ENCODE peak calls at places on chromosomes 12 and 14, in seven cellular contexts. J is stomach, M is HCT116, Z is A549, N is esophagus squamous epithelium, U is breast epithelium, F is tibial nerve. O is an unnamed sample.

GRCh38 chr14:77249286-77249685 is 21.7 kb downstream of the NGB start:
- DNase-seq in J (no peak), M (no peak), Z (no peak), N (no peak), U (no peak), F (no peak), O (no peak)

GRCh38 chr14:86321151-86321550 is 791.2 kb downstream of the FLRT2 start:
- DNase-seq in J (no peak), M (no peak), Z (no peak), N (no peak), U (no peak), F (no peak), O (no peak)

GRCh38 chr12:6533653-6534157 is 612 bp upstream of the GAPDH start:
- DNase-seq in J (peak), M (peak), Z (peak), N (no peak), U (no peak), F (no peak), O (peak)

GRCh38 chr14:67569651-67570290 is 30.3 kb downstream of the PIGH start:
- DNase-seq in J (no peak), M (no peak), Z (no peak), N (no peak), U (no peak), F (no peak), O (no peak)

GRCh38 chr12:106226884-106227640 is 20.8 kb downstream of the CKAP4 start:
- DNase-seq in J (no peak), M (peak), Z (peak), N (no peak), U (no peak), F (no peak), O (peak)

GRCh38 chr14:76203086-76204001 is 51.6 kb downstream of the GPATCH2L start:
- DNase-seq in J (no peak), M (no peak), Z (peak), N (no peak), U (no peak), F (no peak), O (no peak)

GRCh38 chr14:72060917-72061316 is 128.7 kb downstream of the RGS6 start:
- DNase-seq in J (no peak), M (no peak), Z (no peak), N (no peak), U (no peak), F (no peak), O (no peak)

GRCh38 chr14:69600304-69600891 is 11.0 kb upstream of the SUSD6 start:
- DNase-seq in J (no peak), M (no peak), Z (no peak), N (no peak), U (no peak), F (no peak), O (no peak)

GRCh38 chr12:3751151-3752095 is 1.5 kb downstream of the CRACR2A start:
- DNase-seq in J (no peak), M (no peak), Z (no peak), N (no peak), U (no peak), F (no peak), O (no peak)
- H3K4me3 ChIP-seq in J (peak), M (peak), Z (no peak), N (peak), U (no peak), F (peak), O (no peak)

DNA sequence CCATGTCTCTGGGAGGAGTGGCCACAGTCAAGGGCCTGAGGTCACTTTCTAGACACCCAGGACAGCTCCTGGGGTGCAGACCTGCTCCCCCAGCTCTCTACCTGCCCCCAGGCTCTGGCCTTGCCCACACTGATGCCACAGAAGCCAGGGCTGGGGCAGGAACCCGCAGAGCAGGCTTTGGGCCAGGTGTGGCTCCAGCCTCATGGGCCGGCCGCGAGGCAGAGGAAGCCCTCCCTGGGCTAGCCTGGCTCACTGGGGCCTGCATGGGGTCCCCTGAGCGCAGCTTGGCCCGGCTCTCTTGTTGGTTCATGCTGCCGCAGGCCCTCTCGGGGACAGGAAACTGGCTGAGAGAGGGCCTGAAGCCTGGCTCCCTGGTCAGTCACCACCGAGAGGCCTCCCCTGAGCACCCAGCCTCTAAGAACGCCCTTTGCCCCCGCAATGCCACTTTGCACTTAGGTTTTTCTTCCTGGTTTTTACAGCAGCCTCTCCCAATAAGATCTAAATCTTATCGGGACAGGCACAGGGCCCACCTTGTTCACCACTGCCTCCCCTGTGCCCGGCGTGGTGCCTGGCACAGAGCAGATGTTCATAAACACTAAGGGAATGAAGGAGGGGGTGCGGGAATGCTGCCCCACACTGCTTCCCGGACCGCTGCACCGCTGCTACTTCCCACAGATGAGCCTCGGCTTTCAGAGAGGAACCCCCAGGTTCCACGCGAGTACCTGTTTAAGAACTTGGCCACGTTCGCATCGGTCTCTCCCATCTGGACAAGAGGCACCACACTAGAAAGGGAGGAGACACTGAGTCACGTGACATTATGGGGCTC is 14.7 kb downstream of the MMAB start:
- DNase-seq in J (no peak), M (no peak), Z (no peak), N (no peak), U (no peak), F (no peak), O (no peak)
- TF ChIP-seq POLR2A in J (no peak), M (no peak), Z (no peak), N (no peak), U (no peak), F (no peak), O (no peak)

GRCh38 chr12:27331927-27332324 is 710 bp upstream of the BMAL2 start:
- DNase-seq in J (no peak), M (no peak), Z (no peak), N (no peak), U (no peak), F (no peak), O (no peak)
- H3K27ac ChIP-seq in J (peak), M (peak), Z (peak), N (peak), U (no peak), F (no peak), O (no peak)

GRCh38 chr12:62792526-62792925 is 142.4 kb downstream of the PPM1H start:
- DNase-seq in J (no peak), M (no peak), Z (no peak), N (no peak), U (no peak), F (no peak), O (no peak)
- H3K4me3 ChIP-seq in J (no peak), M (no peak), Z (no peak), N (no peak), U (no peak), F (no peak), O (no peak)